ENCODE peak calls at places on chromosomes 4 and X, in ten cellular contexts. One of them, this sample, is unnamed.

GRCh38 chr4:81211956-81212355 is 3.1 kb downstream of the PRKG2 start:
- DNase-seq in psoas muscle: no peak
- DNase-seq in CD8-positive, alpha-beta T cell: no peak
- DNase-seq in tibial artery: no peak
- DNase-seq in suprapubic skin: no peak
- DNase-seq in upper lobe of left lung: no peak
- DNase-seq in left lung: no peak
- DNase-seq in esophagus squamous epithelium: no peak
- DNase-seq in fibroblast of lung: no peak
- DNase-seq in heart left ventricle: no peak
- DNase-seq in this sample: no peak

GRCh38 chr4:929970-930625 is 2.0 kb downstream of the GAK start:
- DNase-seq in psoas muscle: no peak
- DNase-seq in CD8-positive, alpha-beta T cell: no peak
- DNase-seq in tibial artery: no peak
- DNase-seq in suprapubic skin: no peak
- DNase-seq in upper lobe of left lung: peak; percentile 52
- DNase-seq in left lung: no peak
- DNase-seq in esophagus squamous epithelium: no peak
- DNase-seq in fibroblast of lung: peak; percentile 43
- DNase-seq in heart left ventricle: no peak
- DNase-seq in this sample: no peak

GRCh38 chr4:1172228-1172851 is at the start of gene SPON2:
- DNase-seq in psoas muscle: peak; percentile 49
- DNase-seq in CD8-positive, alpha-beta T cell: no peak
- DNase-seq in tibial artery: peak; percentile 54
- DNase-seq in suprapubic skin: peak; percentile 70
- DNase-seq in upper lobe of left lung: no peak
- DNase-seq in left lung: no peak
- DNase-seq in esophagus squamous epithelium: no peak
- DNase-seq in fibroblast of lung: peak; percentile 81
- DNase-seq in heart left ventricle: no peak
- DNase-seq in this sample: no peak

GRCh38 chr4:174334628-174335027 is 50.9 kb downstream of the CEP44 start:
- DNase-seq in psoas muscle: no peak
- DNase-seq in CD8-positive, alpha-beta T cell: no peak
- DNase-seq in tibial artery: no peak
- DNase-seq in suprapubic skin: no peak
- DNase-seq in upper lobe of left lung: no peak
- DNase-seq in left lung: no peak
- DNase-seq in esophagus squamous epithelium: no peak
- DNase-seq in fibroblast of lung: no peak
- DNase-seq in heart left ventricle: no peak
- DNase-seq in this sample: no peak

GRCh38 chr4:62709618-62710252 is 1509.6 kb downstream of the ADGRL3 start:
- DNase-seq in psoas muscle: no peak
- DNase-seq in CD8-positive, alpha-beta T cell: no peak
- DNase-seq in tibial artery: no peak
- DNase-seq in suprapubic skin: no peak
- DNase-seq in upper lobe of left lung: no peak
- DNase-seq in left lung: no peak
- DNase-seq in esophagus squamous epithelium: no peak
- DNase-seq in fibroblast of lung: peak; percentile 58
- DNase-seq in heart left ventricle: no peak
- DNase-seq in this sample: no peak

GRCh38 chr4:7902101-7902553 is 37.5 kb downstream of the AFAP1 start:
- DNase-seq in psoas muscle: no peak
- DNase-seq in CD8-positive, alpha-beta T cell: no peak
- DNase-seq in tibial artery: no peak
- DNase-seq in suprapubic skin: no peak
- DNase-seq in upper lobe of left lung: no peak
- DNase-seq in left lung: no peak
- DNase-seq in esophagus squamous epithelium: no peak
- DNase-seq in fibroblast of lung: no peak
- DNase-seq in heart left ventricle: no peak
- DNase-seq in this sample: no peak

GRCh38 chr4:74734995-74735394 is 59.3 kb downstream of the BTC start:
- DNase-seq in psoas muscle: no peak
- DNase-seq in CD8-positive, alpha-beta T cell: no peak
- DNase-seq in tibial artery: no peak
- DNase-seq in suprapubic skin: no peak
- DNase-seq in upper lobe of left lung: no peak
- DNase-seq in left lung: no peak
- DNase-seq in esophagus squamous epithelium: no peak
- DNase-seq in fibroblast of lung: no peak
- DNase-seq in heart left ventricle: no peak
- DNase-seq in this sample: no peak

GRCh38 chr4:144399927-144400326 is 246.0 kb upstream of the HHIP start:
- DNase-seq in psoas muscle: no peak
- DNase-seq in CD8-positive, alpha-beta T cell: no peak
- DNase-seq in tibial artery: no peak
- DNase-seq in suprapubic skin: no peak
- DNase-seq in upper lobe of left lung: no peak
- DNase-seq in left lung: no peak
- DNase-seq in esophagus squamous epithelium: no peak
- DNase-seq in fibroblast of lung: peak; percentile 82
- DNase-seq in heart left ventricle: no peak
- DNase-seq in this sample: no peak

GRCh38 chrX:80667967-80668366 is 141.7 kb downstream of the BRWD3 start:
- DNase-seq in psoas muscle: no peak
- DNase-seq in CD8-positive, alpha-beta T cell: no peak
- DNase-seq in tibial artery: no peak
- DNase-seq in suprapubic skin: no peak
- DNase-seq in upper lobe of left lung: no peak
- DNase-seq in left lung: no peak
- DNase-seq in esophagus squamous epithelium: no peak
- DNase-seq in fibroblast of lung: no peak
- DNase-seq in heart left ventricle: no peak
- DNase-seq in this sample: no peak

GRCh38 chr4:75494563-75494962 is 19.6 kb downstream of the RCHY1 start:
- DNase-seq in psoas muscle: no peak
- DNase-seq in CD8-positive, alpha-beta T cell: no peak
- DNase-seq in tibial artery: no peak
- DNase-seq in suprapubic skin: no peak
- DNase-seq in upper lobe of left lung: no peak
- DNase-seq in left lung: no peak
- DNase-seq in esophagus squamous epithelium: no peak
- DNase-seq in fibroblast of lung: peak; percentile 88
- DNase-seq in heart left ventricle: no peak
- DNase-seq in this sample: no peak

GRCh38 chr4:20395160-20395773 is 143.6 kb downstream of the SLIT2 start:
- DNase-seq in psoas muscle: no peak
- DNase-seq in CD8-positive, alpha-beta T cell: no peak
- DNase-seq in tibial artery: no peak
- DNase-seq in suprapubic skin: no peak
- DNase-seq in upper lobe of left lung: peak; percentile 23
- DNase-seq in left lung: no peak
- DNase-seq in esophagus squamous epithelium: no peak
- DNase-seq in fibroblast of lung: peak; percentile 45
- DNase-seq in heart left ventricle: no peak
- DNase-seq in this sample: no peak

GRCh38 chr4:28225005-28225404 is 1364.4 kb downstream of the STIM2 start:
- DNase-seq in psoas muscle: no peak
- DNase-seq in CD8-positive, alpha-beta T cell: no peak
- DNase-seq in tibial artery: no peak
- DNase-seq in suprapubic skin: no peak
- DNase-seq in upper lobe of left lung: no peak
- DNase-seq in left lung: no peak
- DNase-seq in esophagus squamous epithelium: no peak
- DNase-seq in fibroblast of lung: peak; percentile 41
- DNase-seq in heart left ventricle: no peak
- DNase-seq in this sample: no peak

GRCh38 chrX:45716747-45717146 is 516.1 kb upstream of the DIPK2B start:
- DNase-seq in psoas muscle: no peak
- DNase-seq in CD8-positive, alpha-beta T cell: no peak
- DNase-seq in tibial artery: no peak
- DNase-seq in suprapubic skin: no peak
- DNase-seq in upper lobe of left lung: no peak
- DNase-seq in left lung: no peak
- DNase-seq in esophagus squamous epithelium: no peak
- DNase-seq in fibroblast of lung: no peak
- DNase-seq in heart left ventricle: no peak
- DNase-seq in this sample: no peak

GRCh38 chrX:40300286-40300890 is 202.6 kb upstream of the BCOR start:
- DNase-seq in psoas muscle: no peak
- DNase-seq in CD8-positive, alpha-beta T cell: no peak
- DNase-seq in tibial artery: no peak
- DNase-seq in suprapubic skin: no peak
- DNase-seq in upper lobe of left lung: no peak
- DNase-seq in left lung: no peak
- DNase-seq in esophagus squamous epithelium: no peak
- DNase-seq in fibroblast of lung: no peak
- DNase-seq in heart left ventricle: no peak
- DNase-seq in this sample: no peak

GRCh38 chr4:152072886-152073285 is 312.1 kb upstream of the GATB start:
- DNase-seq in psoas muscle: no peak
- DNase-seq in CD8-positive, alpha-beta T cell: no peak
- DNase-seq in tibial artery: no peak
- DNase-seq in suprapubic skin: no peak
- DNase-seq in upper lobe of left lung: no peak
- DNase-seq in left lung: no peak
- DNase-seq in esophagus squamous epithelium: no peak
- DNase-seq in fibroblast of lung: no peak
- DNase-seq in heart left ventricle: no peak
- DNase-seq in this sample: no peak

DNA sequence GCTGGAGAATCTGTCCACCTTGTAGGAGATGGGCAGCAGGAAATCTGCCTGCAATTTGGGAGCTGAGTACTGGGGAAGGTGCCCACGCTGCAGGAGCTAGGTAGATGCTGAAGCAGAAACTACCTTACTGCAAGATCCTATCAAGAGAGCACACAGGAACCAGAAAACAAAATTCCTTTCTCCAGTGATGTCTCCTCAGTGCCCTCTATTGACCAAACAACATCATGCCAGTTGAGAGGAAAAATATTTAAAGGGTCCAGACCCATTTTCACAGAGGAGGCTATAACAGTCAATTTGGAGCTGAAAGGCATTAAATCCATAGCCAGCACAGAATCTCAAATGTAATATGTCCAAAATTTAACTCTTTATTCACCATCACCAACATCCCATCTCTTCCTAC is 406.8 kb downstream of the SLITRK2 start:
- DNase-seq in psoas muscle: no peak
- DNase-seq in CD8-positive, alpha-beta T cell: no peak
- DNase-seq in tibial artery: no peak
- DNase-seq in suprapubic skin: no peak
- DNase-seq in upper lobe of left lung: no peak
- DNase-seq in left lung: no peak
- DNase-seq in esophagus squamous epithelium: no peak
- DNase-seq in fibroblast of lung: no peak
- DNase-seq in heart left ventricle: no peak
- DNase-seq in this sample: no peak
- H3K9me3 ChIP-seq in psoas muscle: no peaks in the 10 kb centered on the region
- H3K9me3 ChIP-seq in CD8-positive, alpha-beta T cell: no peaks in the 10 kb centered on the region
- H3K9me3 ChIP-seq in tibial artery: no peaks in the 10 kb centered on the region
- H3K9me3 ChIP-seq in suprapubic skin: no peaks in the 10 kb centered on the region
- H3K9me3 ChIP-seq in upper lobe of left lung: no peaks in the 10 kb centered on the region
- H3K9me3 ChIP-seq in left lung: no peaks in the 10 kb centered on the region
- H3K9me3 ChIP-seq in esophagus squamous epithelium: no peaks in the 10 kb centered on the region
- H3K9me3 ChIP-seq in fibroblast of lung: no peaks in the 10 kb centered on the region
- H3K9me3 ChIP-seq in heart left ventricle: no peaks in the 10 kb centered on the region
- H3K9me3 ChIP-seq in this sample: no peaks in the 10 kb centered on the region

GRCh38 chr4:106140601-106141000 is 175.4 kb downstream of the TBCK start:
- DNase-seq in psoas muscle: no peak
- DNase-seq in CD8-positive, alpha-beta T cell: no peak
- DNase-seq in tibial artery: no peak
- DNase-seq in suprapubic skin: no peak
- DNase-seq in upper lobe of left lung: no peak
- DNase-seq in left lung: no peak
- DNase-seq in esophagus squamous epithelium: no peak
- DNase-seq in fibroblast of lung: peak; percentile 19
- DNase-seq in heart left ventricle: no peak
- DNase-seq in this sample: no peak
- TF ChIP-seq CTCF in psoas muscle: no peak
- TF ChIP-seq CTCF in CD8-positive, alpha-beta T cell: no peak
- TF ChIP-seq CTCF in tibial artery: peak; percentile 15
- TF ChIP-seq CTCF in suprapubic skin: no peak
- TF ChIP-seq CTCF in upper lobe of left lung: no peak
- TF ChIP-seq CTCF in left lung: no peak
- TF ChIP-seq CTCF in esophagus squamous epithelium: no peak
- TF ChIP-seq CTCF in fibroblast of lung: no peak
- TF ChIP-seq CTCF in heart left ventricle: no peak
- TF ChIP-seq CTCF in this sample: peak; percentile 23

GRCh38 chr4:158208931-158209640 is 1.2 kb upstream of the TMEM144 start:
- DNase-seq in psoas muscle: no peak
- DNase-seq in CD8-positive, alpha-beta T cell: no peak
- DNase-seq in tibial artery: no peak
- DNase-seq in suprapubic skin: no peak
- DNase-seq in upper lobe of left lung: no peak
- DNase-seq in left lung: no peak
- DNase-seq in esophagus squamous epithelium: no peak
- DNase-seq in fibroblast of lung: no peak
- DNase-seq in heart left ventricle: no peak
- DNase-seq in this sample: no peak
- H3K27ac ChIP-seq in psoas muscle: peak overlapping the region; percentile 88
- H3K27ac ChIP-seq in CD8-positive, alpha-beta T cell: no peak overlapping the region
- H3K27ac ChIP-seq in tibial artery: peak overlapping the region; percentile 93
- H3K27ac ChIP-seq in suprapubic skin: no peak overlapping the region
- H3K27ac ChIP-seq in upper lobe of left lung: peak overlapping the region; percentile 88
- H3K27ac ChIP-seq in left lung: peak overlapping the region; percentile 89
- H3K27ac ChIP-seq in esophagus squamous epithelium: peak overlapping the region; percentile 90
- H3K27ac ChIP-seq in fibroblast of lung: no peak overlapping the region
- H3K27ac ChIP-seq in heart left ventricle: no peak overlapping the region
- H3K27ac ChIP-seq in this sample: peak overlapping the region; percentile 93

GRCh38 chr4:138444260-138444659 is 202.1 kb upstream of the SLC7A11 start:
- DNase-seq in psoas muscle: no peak
- DNase-seq in CD8-positive, alpha-beta T cell: no peak
- DNase-seq in tibial artery: no peak
- DNase-seq in suprapubic skin: no peak
- DNase-seq in upper lobe of left lung: no peak
- DNase-seq in left lung: no peak
- DNase-seq in esophagus squamous epithelium: no peak
- DNase-seq in fibroblast of lung: no peak
- DNase-seq in heart left ventricle: no peak
- DNase-seq in this sample: no peak
- H3K9me3 ChIP-seq in psoas muscle: peaks cover 3% of the 10 kb centered on the region
- H3K9me3 ChIP-seq in CD8-positive, alpha-beta T cell: no peaks in the 10 kb centered on the region
- H3K9me3 ChIP-seq in tibial artery: no peaks in the 10 kb centered on the region
- H3K9me3 ChIP-seq in suprapubic skin: no peaks in the 10 kb centered on the region
- H3K9me3 ChIP-seq in upper lobe of left lung: no peaks in the 10 kb centered on the region
- H3K9me3 ChIP-seq in left lung: peaks cover 8% of the 10 kb centered on the region
- H3K9me3 ChIP-seq in esophagus squamous epithelium: no peaks in the 10 kb centered on the region
- H3K9me3 ChIP-seq in fibroblast of lung: no peaks in the 10 kb centered on the region
- H3K9me3 ChIP-seq in heart left ventricle: peaks cover 8% of the 10 kb centered on the region
- H3K9me3 ChIP-seq in this sample: peaks cover 17% of the 10 kb centered on the region

GRCh38 chr4:143202824-143203223 is 18.1 kb downstream of the USP38 start:
- DNase-seq in psoas muscle: no peak
- DNase-seq in CD8-positive, alpha-beta T cell: no peak
- DNase-seq in tibial artery: no peak
- DNase-seq in suprapubic skin: no peak
- DNase-seq in upper lobe of left lung: no peak
- DNase-seq in left lung: no peak
- DNase-seq in esophagus squamous epithelium: no peak
- DNase-seq in fibroblast of lung: peak; percentile 58
- DNase-seq in heart left ventricle: no peak
- DNase-seq in this sample: no peak
- TF ChIP-seq CTCF in psoas muscle: peak; percentile 29
- TF ChIP-seq CTCF in CD8-positive, alpha-beta T cell: no peak
- TF ChIP-seq CTCF in tibial artery: peak; percentile 26
- TF ChIP-seq CTCF in suprapubic skin: no peak
- TF ChIP-seq CTCF in upper lobe of left lung: no peak
- TF ChIP-seq CTCF in left lung: no peak
- TF ChIP-seq CTCF in esophagus squamous epithelium: peak; percentile 47
- TF ChIP-seq CTCF in fibroblast of lung: no peak
- TF ChIP-seq CTCF in heart left ventricle: peak; percentile 24
- TF ChIP-seq CTCF in this sample: peak; percentile 50